ENCODE peak calls at places on chromosomes 12 and 14, in eight cellular contexts. S, Z, W, H, M, L, P and N are unnamed samples.

GRCh38 chr14:96741151-96741977 is 55.8 kb upstream of the VRK1 start:
- DNase-seq in Z (no peak), S (no peak), W (no peak), H (peak), M (peak), L (peak), P (peak), N (peak)

GRCh38 chr12:57522887-57523705 is 472 bp downstream of the MBD6 start:
- DNase-seq in H (peak), Z (peak), L (peak), M (peak), S (peak), W (peak), P (peak), N (peak)

GRCh38 chr12:50537538-50537919 is 32.7 kb downstream of the DIP2B start:
- DNase-seq in L (no peak), W (no peak), H (no peak), S (no peak), M (peak), Z (no peak), P (peak), N (peak)

GRCh38 chr14:55927059-55927458 is 191.2 kb upstream of the PELI2 start:
- DNase-seq in L (no peak), P (no peak), W (no peak), S (no peak), H (peak), Z (no peak), M (no peak), N (no peak)

GRCh38 chr12:75959506-75959905 is 72.1 kb downstream of the PHLDA1 start:
- DNase-seq in P (no peak), H (no peak), L (no peak), Z (no peak), S (no peak), M (peak), W (no peak), N (no peak)

GRCh38 chr14:22418631-22419030 is 170.4 kb downstream of the DAD1 start:
- DNase-seq in Z (no peak), S (no peak), M (no peak), P (no peak), H (no peak), W (no peak), L (no peak), N (no peak)

GRCh38 chr14:92482621-92483319 is 30.8 kb upstream of the RIN3 start:
- DNase-seq in M (no peak), P (no peak), H (no peak), L (no peak), Z (no peak), W (no peak), S (no peak), N (no peak)

GRCh38 chr12:93518725-93519124 is 51.4 kb downstream of the MRPL42 start:
- DNase-seq in L (no peak), M (peak), W (no peak), Z (no peak), P (peak), S (peak), H (no peak), N (peak)

GRCh38 chr14:55414551-55414950 is 2.9 kb upstream of the ATG14 start:
- DNase-seq in M (no peak), P (no peak), Z (no peak), W (no peak), S (no peak), H (no peak), L (no peak), N (no peak)

GRCh38 chr12:93552427-93552826 is 20.0 kb upstream of the SOCS2 start:
- DNase-seq in M (no peak), Z (no peak), H (no peak), L (no peak), S (peak), W (no peak), P (no peak), N (no peak)

GRCh38 chr12:116366824-116367223 is 89.3 kb upstream of the MED13L start:
- DNase-seq in W (no peak), H (no peak), L (no peak), S (no peak), P (no peak), M (no peak), Z (no peak), N (no peak)

GRCh38 chr14:54738009-54738408 is 164.6 kb downstream of the GCH1 start:
- DNase-seq in H (no peak), M (no peak), W (no peak), P (no peak), Z (no peak), L (no peak), S (no peak), N (peak)

GRCh38 chr12:67593041-67593870 is 55.3 kb upstream of the DYRK2 start:
- DNase-seq in L (no peak), S (peak), Z (no peak), H (peak), M (peak), P (peak), W (no peak), N (peak)

GRCh38 chr14:104143521-104144452 is 5.4 kb downstream of the KIF26A start:
- DNase-seq in S (no peak), H (no peak), M (no peak), L (no peak), Z (no peak), W (no peak), P (no peak), N (no peak)

GRCh38 chr14:99679996-99680395 is 4.1 kb upstream of the CYP46A1 start:
- DNase-seq in Z (no peak), P (no peak), H (no peak), M (no peak), S (no peak), L (no peak), W (no peak), N (no peak)

GRCh38 chr12:65430571-65431306 is 152.3 kb downstream of the MSRB3 start:
- DNase-seq in M (peak), S (no peak), L (no peak), W (no peak), H (no peak), Z (no peak), P (peak), N (peak)

GRCh38 chr14:102805941-102806340 is 28.7 kb downstream of the TRAF3 start:
- DNase-seq in L (no peak), P (no peak), S (no peak), Z (peak), M (no peak), H (no peak), W (no peak), N (no peak)

GRCh38 chr14:31207287-31207745 is 277 bp downstream of the HECTD1 start:
- DNase-seq in S (peak), W (no peak), L (no peak), Z (peak), H (no peak), P (no peak), M (peak), N (peak)

GRCh38 chr14:104864267-104865068 is 600 bp upstream of the CEP170B start:
- DNase-seq in Z (no peak), M (no peak), L (peak), W (no peak), S (no peak), H (peak), P (no peak), N (peak)

GRCh38 chr12:104022816-104023215 is 27.2 kb downstream of the GLT8D2 start:
- DNase-seq in M (no peak), L (no peak), H (no peak), P (no peak), Z (no peak), S (no peak), W (no peak), N (no peak)

GRCh38 chr12:83821967-83822366 is 1090.6 kb downstream of the SLC6A15 start:
- DNase-seq in Z (no peak), M (no peak), S (no peak), P (no peak), L (no peak), W (no peak), H (no peak), N (no peak)

GRCh38 chr12:97903356-97903755 is 440.8 kb downstream of the RMST start:
- DNase-seq in P (no peak), W (no peak), Z (no peak), S (no peak), M (no peak), H (no peak), L (no peak), N (no peak)

GRCh38 chr14:52661314-52661713 is 34.0 kb downstream of the ERO1A start:
- DNase-seq in L (no peak), Z (no peak), W (no peak), H (no peak), S (no peak), P (no peak), M (no peak), N (no peak)

GRCh38 chr14:52055215-52055614 is 13.6 kb downstream of the NID2 start:
- DNase-seq in W (no peak), S (no peak), H (no peak), M (peak), Z (no peak), L (no peak), P (peak), N (no peak)

GRCh38 chr12:42172811-42173210 is 28.1 kb upstream of the GXYLT1 start:
- DNase-seq in M (no peak), H (no peak), P (no peak), W (no peak), S (no peak), Z (no peak), L (no peak), N (no peak)

GRCh38 chr12:124191024-124191359 is 103.9 kb upstream of the RFLNA start:
- DNase-seq in M (peak), W (no peak), H (no peak), P (no peak), L (no peak), S (no peak), Z (no peak), N (peak)

GRCh38 chr14:101947577-101947903 is 16.8 kb upstream of the DYNC1H1 start:
- DNase-seq in M (no peak), Z (peak), L (no peak), W (no peak), H (peak), P (no peak), S (no peak), N (no peak)

GRCh38 chr12:3119192-3119744 is 42.1 kb downstream of the TSPAN9 start:
- DNase-seq in Z (no peak), W (no peak), P (no peak), L (no peak), S (no peak), M (no peak), H (no peak), N (no peak)

GRCh38 chr12:107091381-107091780 is 2.0 kb downstream of the CRY1 start:
- DNase-seq in S (peak), P (peak), Z (no peak), H (no peak), L (no peak), M (peak), W (no peak), N (peak)

GRCh38 chr12:11706509-11707331 is 57.2 kb downstream of the ETV6 start:
- DNase-seq in H (no peak), M (no peak), L (no peak), Z (no peak), P (peak), W (no peak), S (no peak), N (no peak)

GRCh38 chr14:39433452-39433813 is 1.2 kb upstream of the FBXO33 start:
- DNase-seq in L (no peak), M (no peak), S (no peak), W (no peak), Z (no peak), H (peak), P (no peak), N (no peak)

GRCh38 chr14:75267141-75267601 is 11.5 kb upstream of the FOS start:
- DNase-seq in W (no peak), L (no peak), S (no peak), Z (no peak), M (peak), P (peak), H (no peak), N (no peak)

GRCh38 chr14:32166029-32166428 is 35.8 kb upstream of the RNU6-7 start:
- DNase-seq in Z (no peak), M (no peak), W (no peak), H (no peak), S (no peak), P (no peak), L (no peak), N (no peak)

GRCh38 chr12:1741154-1741949 is 50.5 kb downstream of the ADIPOR2 start:
- DNase-seq in P (peak), S (no peak), M (peak), L (no peak), H (no peak), Z (no peak), W (no peak), N (peak)

GRCh38 chr12:1930816-1931597 is 12.6 kb upstream of the CACNA2D4 start:
- DNase-seq in W (no peak), S (no peak), M (no peak), H (no peak), L (no peak), Z (no peak), P (no peak), N (no peak)

GRCh38 chr12:114662512-114663177 is 21.3 kb downstream of the TBX3 start:
- DNase-seq in S (no peak), L (peak), H (peak), Z (peak), P (peak), M (peak), W (peak), N (peak)

DNA sequence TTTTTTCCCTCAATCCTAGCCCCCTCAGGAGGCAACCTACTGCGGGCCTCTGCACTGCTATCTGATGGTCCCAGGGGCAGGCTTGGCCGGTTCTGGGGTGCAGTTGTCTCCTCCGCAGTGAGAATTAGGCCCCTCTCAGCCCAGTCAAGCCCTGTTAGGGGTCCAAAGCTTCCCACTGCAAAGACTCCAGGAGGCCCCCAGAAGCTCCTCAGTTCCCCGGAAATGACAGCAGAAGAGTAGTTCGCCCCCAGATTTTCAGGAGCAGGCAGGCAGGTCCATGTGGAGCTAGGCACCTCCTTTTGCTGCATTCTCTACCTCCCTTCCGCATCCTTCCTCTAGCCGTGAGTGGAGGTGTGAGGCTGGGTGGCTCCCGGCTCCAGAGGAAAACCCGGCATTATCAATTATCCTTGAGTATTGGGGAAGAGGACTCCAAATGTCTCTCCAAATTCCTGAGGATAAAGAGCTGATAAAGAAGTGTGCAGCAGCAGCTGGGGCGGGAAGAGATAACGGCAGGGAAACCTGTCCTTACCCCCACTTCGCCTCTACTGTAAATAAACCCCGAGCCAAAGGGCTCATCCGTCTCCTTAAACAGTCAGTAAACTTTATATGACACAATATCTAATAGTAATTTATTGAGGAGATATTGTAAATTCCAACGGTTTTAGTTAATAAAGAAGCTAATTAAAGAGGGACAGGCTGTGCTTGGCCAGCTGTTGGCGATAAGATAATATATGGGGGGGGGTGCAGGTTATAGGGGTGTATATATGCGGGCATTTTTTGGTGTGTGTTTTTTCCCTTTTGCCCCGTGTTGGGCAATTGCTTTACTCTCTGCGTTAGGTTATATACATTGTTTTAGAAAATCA is 641 bp upstream of the HOXC12 start:
- DNase-seq in P (no peak), W (no peak), M (no peak), L (no peak), Z (no peak), H (no peak), S (no peak), N (no peak)
- H3K4me3 ChIP-seq in P (no peak), W (no peak), M (no peak), L (no peak), Z (peak), H (no peak), S (no peak), N (no peak)

GRCh38 chr12:30138483-30138882 is 354.7 kb upstream of the TMTC1 start:
- DNase-seq in S (no peak), Z (no peak), L (no peak), M (peak), H (no peak), P (no peak), W (no peak), N (no peak)

GRCh38 chr12:30136661-30137060 is 352.9 kb upstream of the TMTC1 start:
- DNase-seq in H (no peak), M (no peak), Z (no peak), W (no peak), P (no peak), S (no peak), L (no peak), N (no peak)

GRCh38 chr12:30134229-30134628 is 350.5 kb upstream of the TMTC1 start:
- DNase-seq in S (no peak), L (no peak), P (no peak), W (no peak), H (no peak), Z (no peak), M (no peak), N (peak)
- TF ChIP-seq CTCF in S (no peak), L (no peak), P (no peak), W (no peak), H (no peak), Z (no peak), M (no peak), N (no peak)

DNA sequence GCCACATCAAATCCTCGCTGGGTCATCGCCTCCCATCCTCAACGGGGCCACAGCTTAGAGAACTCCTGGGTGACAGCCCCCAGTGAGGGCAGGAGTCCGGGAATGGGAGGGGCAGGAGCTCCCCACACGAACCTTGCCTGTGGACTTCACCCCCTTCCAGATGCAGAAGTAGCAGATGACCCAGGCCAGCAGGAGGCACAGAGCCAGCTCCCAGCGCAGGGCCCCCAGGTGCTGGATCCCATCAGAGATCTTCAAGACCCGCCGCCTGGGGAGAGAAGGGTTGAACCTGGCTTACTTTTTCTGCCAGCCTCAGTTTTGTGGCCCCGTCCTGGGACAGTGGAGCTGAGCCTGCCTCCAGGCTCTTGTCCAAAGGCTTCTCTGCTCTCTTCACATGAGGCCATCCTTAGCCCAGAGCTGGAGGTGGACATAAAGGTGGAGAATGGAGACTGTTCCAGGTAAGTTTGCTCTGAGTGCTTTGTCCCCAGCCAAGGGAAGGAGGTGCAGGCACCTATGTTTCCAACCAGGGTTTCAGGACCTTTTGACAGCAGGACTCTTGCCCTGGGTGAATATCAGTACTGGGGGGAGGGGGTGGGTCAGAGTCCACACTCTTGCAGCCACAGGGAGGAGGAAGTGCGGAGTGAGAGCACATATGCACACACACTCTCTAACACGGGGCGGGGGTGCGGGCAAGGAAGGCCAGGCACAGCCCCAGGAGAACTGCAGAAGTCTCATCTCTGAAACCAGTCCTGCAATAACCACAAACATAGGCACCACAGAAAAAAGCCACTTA is 23.3 kb upstream of the SLC6A12 start:
- DNase-seq in S (peak), W (no peak), M (no peak), Z (peak), H (peak), L (no peak), P (no peak), N (no peak)
- H3K4me3 ChIP-seq in S (no peak), W (no peak), M (no peak), Z (no peak), H (no peak), L (no peak), P (no peak), N (no peak)

GRCh38 chr12:109467978-109468676 is 9.0 kb downstream of the KCTD10 start:
- DNase-seq in W (no peak), P (no peak), M (no peak), Z (no peak), H (peak), S (no peak), L (no peak), N (no peak)
- TF ChIP-seq CTCF in W (no peak), P (no peak), M (no peak), Z (no peak), H (no peak), S (no peak), L (no peak), N (no peak)

DNA sequence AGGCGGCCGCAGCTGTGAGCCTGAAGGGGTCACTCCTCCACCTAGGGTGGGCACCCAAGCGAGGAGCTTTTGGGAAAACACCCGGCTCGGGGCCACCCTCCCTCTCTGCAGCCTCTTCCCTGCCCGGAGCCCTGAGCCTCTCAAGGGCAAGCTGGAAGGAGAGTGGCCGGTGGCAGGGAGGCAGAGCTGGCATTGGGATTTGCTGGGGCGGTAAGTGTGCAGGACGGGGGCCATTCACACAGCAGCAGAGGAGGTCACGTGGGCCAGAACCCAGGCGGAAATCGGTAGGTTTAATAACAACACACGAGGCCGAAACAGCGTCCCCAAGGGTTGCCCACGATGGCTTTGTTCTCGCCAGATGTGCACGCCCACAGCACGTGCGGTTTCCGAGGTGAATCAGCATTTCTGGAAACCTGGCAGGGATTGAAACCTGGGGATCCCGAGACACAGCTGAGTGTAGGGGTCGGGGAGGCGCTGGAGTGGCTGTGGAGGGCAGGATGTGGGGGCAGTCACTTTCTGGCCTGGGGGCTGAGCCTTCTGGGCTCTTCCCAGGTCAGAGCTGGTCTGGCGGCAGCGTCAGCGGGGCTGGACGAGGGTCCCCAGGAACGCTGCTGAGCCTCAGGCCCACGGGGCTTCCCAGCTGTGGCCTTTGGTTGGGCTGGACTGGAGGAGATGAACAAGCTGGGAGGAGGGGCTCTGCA is 23.5 kb downstream of the NOC4L start:
- DNase-seq in P (no peak), L (no peak), M (no peak), W (no peak), H (no peak), S (no peak), Z (no peak), N (no peak)
- H3K4me3 ChIP-seq in P (no peak), L (no peak), M (no peak), W (no peak), H (no peak), S (no peak), Z (no peak), N (no peak)

GRCh38 chr12:6868211-6869048 is 1.1 kb downstream of the TPI1 start:
- DNase-seq in Z (no peak), P (peak), H (no peak), L (no peak), W (no peak), S (no peak), M (no peak), N (peak)
- TF ChIP-seq CTCF in Z (no peak), P (peak), H (no peak), L (no peak), W (no peak), S (no peak), M (no peak), N (peak)

GRCh38 chr12:26906704-26907103 is 31.1 kb downstream of the INTS13 start:
- DNase-seq in S (no peak), P (no peak), M (no peak), Z (no peak), L (no peak), W (no peak), H (no peak), N (no peak)
- H3K4me3 ChIP-seq in S (no peak), P (no peak), M (no peak), Z (no peak), L (no peak), W (no peak), H (no peak), N (no peak)